ENCODE peak calls at places on chromosome 1, in four cellular contexts. One of them, this sample, is unnamed.

GRCh38 chr1:222600274-222600673 is 10.5 kb upstream of the TAF1A start:
- DNase-seq in RWPE1: no peak
- DNase-seq in MM.1S: no peak
- DNase-seq in neural crest cell: no peak
- DNase-seq in this sample: no peak

GRCh38 chr1:84688461-84689061 is 1.7 kb downstream of the SSX2IP start:
- DNase-seq in neural crest cell: no peak
- DNase-seq in RWPE1: no peak
- DNase-seq in MM.1S: no peak
- DNase-seq in this sample: no peak

GRCh38 chr1:227927971-227928741 is 19.6 kb downstream of the WNT9A start:
- DNase-seq in RWPE1: no peak
- DNase-seq in MM.1S: no peak
- DNase-seq in neural crest cell: no peak
- DNase-seq in this sample: no peak

GRCh38 chr1:31381394-31382287 is 8.8 kb upstream of the FABP3 start:
- DNase-seq in neural crest cell: no peak
- DNase-seq in RWPE1: no peak
- DNase-seq in MM.1S: no peak
- DNase-seq in this sample: no peak

GRCh38 chr1:52037402-52037814 is 3.8 kb upstream of the KTI12 start:
- DNase-seq in RWPE1: no peak
- DNase-seq in MM.1S: no peak
- DNase-seq in neural crest cell: no peak
- DNase-seq in this sample: no peak

GRCh38 chr1:1435094-1435903 is at the start of gene VWA1:
- DNase-seq in neural crest cell: peak
- DNase-seq in RWPE1: peak
- DNase-seq in MM.1S: no peak
- DNase-seq in this sample: peak

GRCh38 chr1:3195966-3196515 is 127.0 kb downstream of the PRDM16 start:
- DNase-seq in RWPE1: no peak
- DNase-seq in MM.1S: no peak
- DNase-seq in neural crest cell: no peak
- DNase-seq in this sample: no peak

GRCh38 chr1:57307382-57307781 is 116.5 kb downstream of the DAB1 start:
- DNase-seq in neural crest cell: no peak
- DNase-seq in MM.1S: peak
- DNase-seq in RWPE1: peak
- DNase-seq in this sample: peak

GRCh38 chr1:6785721-6786505 is 659 bp downstream of the CAMTA1 start:
- DNase-seq in neural crest cell: peak
- DNase-seq in RWPE1: peak
- DNase-seq in MM.1S: peak
- DNase-seq in this sample: peak

GRCh38 chr1:17441265-17441992 is 2.0 kb upstream of the RCC2 start:
- DNase-seq in MM.1S: peak
- DNase-seq in RWPE1: peak
- DNase-seq in neural crest cell: no peak
- DNase-seq in this sample: no peak

GRCh38 chr1:156664046-156664948 is 12.9 kb downstream of the NES start:
- DNase-seq in neural crest cell: no peak
- DNase-seq in RWPE1: no peak
- DNase-seq in MM.1S: no peak
- DNase-seq in this sample: no peak